ENCODE peak calls at places on chromosomes 12 and 14, in eight cellular contexts. P, Q, L, Z, V, O, C and B are unnamed samples.

GRCh38 chr12:105355752-105356151 is 25.3 kb downstream of the C12orf75 start:
- DNase-seq in P (peak), C (no peak), V (no peak), Z (peak), L (no peak), Q (no peak), O (no peak), B (no peak)

GRCh38 chr14:53542692-53543091 is 389.6 kb upstream of the DDHD1 start:
- DNase-seq in P (no peak), Z (peak), O (no peak), V (no peak), Q (no peak), L (no peak), C (no peak), B (peak)

GRCh38 chr12:6963741-6964446 is 6.6 kb downstream of the PHB2 start:
- DNase-seq in O (peak), Z (no peak), V (peak), P (no peak), Q (no peak), L (no peak), C (no peak), B (no peak)

GRCh38 chr14:89792489-89793366 is 161.8 kb downstream of the EFCAB11 start:
- DNase-seq in Q (no peak), C (no peak), P (peak), L (peak), Z (no peak), V (no peak), O (no peak), B (no peak)

GRCh38 chr12:113092478-113093408 is 36.2 kb downstream of the DTX1 start:
- DNase-seq in L (no peak), Q (no peak), O (peak), Z (no peak), C (peak), V (no peak), P (peak), B (peak)

GRCh38 chr12:124231980-124232653 is 62.8 kb upstream of the RFLNA start:
- DNase-seq in Q (no peak), P (no peak), C (no peak), V (no peak), L (no peak), Z (no peak), O (no peak), B (no peak)

GRCh38 chr12:32253154-32253795 is 146.1 kb upstream of the FGD4 start:
- DNase-seq in L (no peak), V (no peak), Z (no peak), C (peak), P (no peak), O (no peak), Q (no peak), B (no peak)

GRCh38 chr12:103793512-103794045 is 47.5 kb downstream of the NT5DC3 start:
- DNase-seq in C (no peak), V (no peak), O (no peak), Q (no peak), Z (no peak), P (no peak), L (no peak), B (no peak)

GRCh38 chr14:90514015-90514398 is 117.2 kb downstream of the CALM1 start:
- DNase-seq in V (no peak), O (no peak), L (no peak), Z (no peak), Q (no peak), P (no peak), C (no peak), B (no peak)

GRCh38 chr12:122413516-122414404 is 8.7 kb downstream of the CLIP1 start:
- DNase-seq in P (peak), O (no peak), C (peak), L (no peak), V (no peak), Q (no peak), Z (no peak), B (no peak)

GRCh38 chr12:22518067-22518719 is 26.1 kb downstream of the C2CD5 start:
- DNase-seq in O (no peak), C (no peak), V (no peak), L (no peak), Q (no peak), Z (no peak), P (no peak), B (no peak)

GRCh38 chr14:93078830-93079229 is 36.9 kb downstream of the ITPK1 start:
- DNase-seq in O (no peak), P (peak), C (no peak), Z (no peak), Q (peak), L (no peak), V (no peak), B (no peak)

GRCh38 chr12:120252071-120252906 is 13.2 kb downstream of the PXN start:
- DNase-seq in P (no peak), O (no peak), L (no peak), Q (no peak), V (no peak), C (peak), Z (no peak), B (no peak)

GRCh38 chr14:74275265-74275841 is 27.4 kb downstream of the ABCD4 start:
- DNase-seq in L (no peak), V (peak), O (no peak), P (peak), C (no peak), Z (no peak), Q (peak), B (no peak)

GRCh38 chr12:54967461-54967860 is 17.1 kb downstream of the TESPA1 start:
- DNase-seq in L (no peak), Q (no peak), O (no peak), Z (no peak), V (no peak), C (no peak), P (no peak), B (no peak)

GRCh38 chr14:98507269-98507668 is 764.7 kb downstream of the BCL11B start:
- DNase-seq in C (no peak), Z (no peak), O (no peak), Q (peak), L (no peak), V (no peak), P (no peak), B (no peak)